ENCODE peak calls at places on chromosomes 3 and 15, in ten cellular contexts. Q is heart left ventricle, B is transverse colon, L is body of pancreas, C is IMR-90, K is ovary, H is uterus, S is adrenal gland, Z is HCT116, V is H1. O is an unnamed sample. For H3K4me1, the result is how much of the 10 kb centered on the place peaks cover.

GRCh38 chr15:40244961-40245523 is 6.2 kb downstream of the PAK6 start:
- DNase-seq in Q (no peak), B (peak), L (peak), C (no peak), K (no peak), H (no peak), S (no peak), Z (no peak), V (no peak), O (no peak)

GRCh38 chr3:85691196-85691595 is 732.4 kb downstream of the CADM2 start:
- DNase-seq in Q (no peak), B (no peak), L (no peak), C (no peak), K (no peak), H (no peak), S (no peak), Z (no peak), V (no peak), O (no peak)

GRCh38 chr3:159586587-159587202 is 401.9 kb upstream of the IL12A start:
- DNase-seq in Q (no peak), B (no peak), L (no peak), C (peak), K (no peak), H (no peak), S (no peak), Z (peak), V (peak), O (no peak)

GRCh38 chr3:42205800-42206514 is 60.0 kb downstream of the CCK start:
- DNase-seq in Q (no peak), B (no peak), L (no peak), C (no peak), K (no peak), H (no peak), S (no peak), Z (no peak), V (no peak), O (no peak)

GRCh38 chr3:99128740-99129505 is 227.4 kb upstream of the DCBLD2 start:
- DNase-seq in Q (no peak), B (no peak), L (no peak), C (peak), K (no peak), H (no peak), S (peak), Z (peak), V (no peak), O (no peak)

GRCh38 chr3:86673981-86674380 is 317.0 kb downstream of the VGLL3 start:
- DNase-seq in Q (no peak), B (no peak), L (no peak), C (no peak), K (no peak), H (no peak), S (no peak), Z (no peak), V (no peak), O (no peak)

GRCh38 chr3:131704084-131704483 is 201.3 kb upstream of the MRPL3 start:
- DNase-seq in Q (no peak), B (no peak), L (no peak), C (no peak), K (no peak), H (no peak), S (no peak), Z (no peak), V (no peak), O (no peak)

GRCh38 chr15:59317211-59317610 is 55.5 kb downstream of the MYO1E start:
- DNase-seq in Q (no peak), B (no peak), L (no peak), C (peak), K (no peak), H (no peak), S (no peak), Z (no peak), V (peak), O (no peak)

GRCh38 chr3:115165266-115165665 is 18.2 kb upstream of the ZBTB20 start:
- DNase-seq in Q (no peak), B (no peak), L (no peak), C (no peak), K (no peak), H (no peak), S (no peak), Z (no peak), V (no peak), O (no peak)

GRCh38 chr3:129690406-129690805 is 83.9 kb upstream of the PLXND1 start:
- DNase-seq in Q (no peak), B (no peak), L (peak), C (peak), K (peak), H (no peak), S (peak), Z (peak), V (no peak), O (peak)

GRCh38 chr15:73781038-73781925 is 28.1 kb upstream of the INSYN1 start:
- DNase-seq in Q (no peak), B (no peak), L (no peak), C (peak), K (no peak), H (no peak), S (peak), Z (no peak), V (peak), O (no peak)

GRCh38 chr3:71647751-71648150 is 64.2 kb upstream of the FOXP1 start:
- DNase-seq in Q (no peak), B (no peak), L (no peak), C (no peak), K (no peak), H (no peak), S (no peak), Z (no peak), V (no peak), O (no peak)

GRCh38 chr15:69540622-69541021 is 88.0 kb downstream of the RPLP1 start:
- DNase-seq in Q (no peak), B (no peak), L (no peak), C (no peak), K (no peak), H (no peak), S (no peak), Z (no peak), V (no peak), O (no peak)

GRCh38 chr3:44939581-44940036 is 36.4 kb downstream of the ZDHHC3 start:
- DNase-seq in Q (no peak), B (no peak), L (no peak), C (peak), K (no peak), H (no peak), S (no peak), Z (no peak), V (no peak), O (no peak)

GRCh38 chr15:99414755-99415731 is 150.7 kb upstream of the MEF2A start:
- DNase-seq in Q (peak), B (no peak), L (no peak), C (no peak), K (no peak), H (no peak), S (no peak), Z (no peak), V (peak), O (peak)

GRCh38 chr15:76963596-76963995 is 31.3 kb upstream of the PSTPIP1 start:
- DNase-seq in Q (no peak), B (no peak), L (peak), C (no peak), K (no peak), H (no peak), S (no peak), Z (no peak), V (no peak), O (no peak)

DNA sequence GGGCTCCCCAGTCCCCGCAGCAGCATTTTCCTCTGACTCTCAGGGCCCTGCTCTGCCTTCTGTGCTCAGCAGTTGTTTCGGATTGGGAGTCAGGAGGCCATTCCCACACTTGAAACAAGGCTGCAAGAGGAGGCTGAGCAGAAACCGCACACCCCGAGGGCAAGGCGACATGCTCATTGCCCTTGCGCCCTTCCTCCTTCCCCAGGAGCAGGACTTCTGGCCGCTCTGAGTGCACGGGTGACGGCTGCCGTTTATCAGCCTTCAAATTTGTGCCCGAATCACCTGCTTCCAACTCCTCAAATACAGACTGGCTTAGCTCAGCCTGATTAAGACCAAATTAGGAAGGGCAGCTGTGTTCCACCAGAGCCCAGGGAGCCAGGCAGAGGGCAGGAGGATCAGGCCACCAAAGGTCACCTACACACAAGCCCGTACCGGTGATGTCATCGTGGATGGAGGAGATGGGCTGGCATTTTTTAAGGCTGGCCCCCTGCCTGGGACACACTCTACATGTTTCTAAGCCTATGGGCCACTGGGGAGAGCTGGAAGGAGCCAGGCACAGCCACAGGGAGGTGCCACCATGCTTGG is 38.1 kb downstream of the TM2D3 start:
- DNase-seq in Q (no peak), B (no peak), L (no peak), C (no peak), K (no peak), H (no peak), S (no peak), Z (no peak), V (no peak), O (no peak)
- H3K4me1 ChIP-seq in Q (under half), B (under half), L (under half), C (under half), K (under half), H (under half), S (under half), Z (under half), V (under half), O (under half)

DNA sequence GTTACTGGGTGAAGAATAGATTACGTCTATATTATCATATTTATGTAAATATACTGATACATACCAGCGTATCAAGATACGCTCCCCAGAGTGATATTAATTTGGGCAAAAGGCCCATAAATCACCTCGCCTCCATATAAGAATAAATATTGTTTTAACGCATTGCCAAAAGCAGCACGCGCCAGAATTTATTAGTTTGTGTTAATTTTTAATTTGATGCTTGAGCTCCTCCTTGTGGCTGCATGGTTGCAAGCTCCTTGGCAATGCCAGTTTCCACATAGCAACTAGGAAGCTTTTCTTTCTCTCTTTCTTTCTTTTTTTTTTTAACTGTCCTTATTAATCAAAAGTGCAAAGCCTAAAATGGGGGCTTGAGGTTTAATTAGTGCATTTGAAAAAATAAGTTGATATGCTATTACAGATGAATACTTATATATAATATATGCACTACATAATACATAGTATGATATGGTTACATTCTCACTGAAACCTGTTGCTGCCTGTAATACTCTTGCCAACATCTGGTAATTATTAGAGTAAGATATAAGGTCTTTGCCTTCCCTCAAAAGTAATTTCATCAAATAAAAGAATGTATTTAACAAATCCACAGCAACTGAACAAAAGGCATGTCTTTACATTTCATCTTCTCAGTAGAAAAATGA is 242.7 kb upstream of the UBE2E2 start:
- DNase-seq in Q (no peak), B (peak), L (peak), C (peak), K (peak), H (peak), S (peak), Z (peak), V (no peak), O (peak)
- H3K4me3 ChIP-seq in Q (no peak), B (no peak), L (no peak), C (no peak), K (no peak), H (no peak), S (no peak), Z (no peak), V (no peak), O (no peak)

DNA sequence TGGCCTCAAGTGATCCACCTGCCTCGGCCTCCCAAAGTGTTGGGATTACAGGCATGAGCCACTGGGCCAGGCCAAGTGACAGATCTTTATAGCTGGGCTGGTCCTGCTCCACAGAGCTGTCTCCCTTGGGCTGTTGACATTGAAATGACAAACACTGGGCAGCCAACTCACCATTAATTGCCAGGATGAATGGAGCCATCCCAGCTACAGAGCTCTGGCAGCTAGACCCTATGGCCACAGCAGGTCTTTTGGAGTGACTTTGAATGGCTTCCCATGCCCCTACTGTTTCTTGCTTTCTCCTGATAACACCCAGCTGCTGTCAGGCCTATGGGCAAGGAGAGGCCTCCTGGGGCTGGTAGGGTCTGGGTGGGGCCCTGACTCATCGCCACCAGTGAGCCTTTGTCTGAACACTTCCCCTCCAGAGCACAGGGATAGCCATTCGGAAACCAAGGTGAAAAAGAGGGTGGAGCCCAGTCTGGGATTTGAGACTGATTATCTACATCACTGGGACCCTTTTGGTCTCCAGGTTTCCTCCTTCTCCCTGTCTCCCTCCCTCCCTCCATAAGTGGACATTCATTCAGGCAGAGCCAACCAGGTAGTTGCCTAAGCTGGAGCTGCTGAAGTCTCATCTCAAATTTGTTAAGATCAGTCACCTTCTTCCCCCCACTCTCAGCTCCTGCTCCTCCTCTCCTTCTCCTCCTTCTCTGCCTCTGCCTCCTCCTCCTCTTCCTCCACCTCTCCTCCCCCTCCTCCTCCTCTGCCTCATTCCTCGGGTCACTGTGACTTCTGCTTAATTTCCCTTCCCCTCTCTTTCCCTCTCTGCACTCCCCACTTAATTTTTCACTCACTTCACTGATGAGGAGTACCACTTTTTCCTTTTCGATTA is 34.0 kb downstream of the BHLHE40 start:
- DNase-seq in Q (no peak), B (peak), L (no peak), C (peak), K (no peak), H (no peak), S (no peak), Z (peak), V (no peak), O (peak)
- TF ChIP-seq POLR2A in Q (no peak), B (no peak), L (no peak), C (no peak), K (no peak), H (no peak), S (no peak), Z (no peak), V (no peak), O (no peak)

DNA sequence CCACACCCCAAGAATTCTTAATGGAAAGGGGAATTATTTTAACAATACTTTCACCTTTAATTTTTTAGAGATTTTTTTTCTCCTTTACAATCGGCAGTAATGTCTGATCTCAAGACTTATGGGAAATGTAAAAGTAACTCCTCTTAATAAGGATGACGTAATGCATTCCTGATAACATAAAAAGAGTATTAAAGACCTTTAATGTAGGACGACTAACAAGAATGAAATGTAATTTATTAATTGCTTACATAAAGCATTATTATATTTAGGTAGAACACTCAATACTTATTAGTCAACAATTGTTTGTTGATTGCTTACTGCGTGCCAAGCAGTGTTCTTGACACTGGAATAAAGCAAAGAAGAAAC is 416.8 kb upstream of the NAALADL2 start:
- DNase-seq in Q (no peak), B (no peak), L (no peak), C (no peak), K (no peak), H (no peak), S (no peak), Z (no peak), V (no peak), O (no peak)
- H3K4me1 ChIP-seq in Q (under half), B (under half), L (under half), C (under half), K (under half), H (under half), S (under half), Z (under half), V (under half), O (under half)

DNA sequence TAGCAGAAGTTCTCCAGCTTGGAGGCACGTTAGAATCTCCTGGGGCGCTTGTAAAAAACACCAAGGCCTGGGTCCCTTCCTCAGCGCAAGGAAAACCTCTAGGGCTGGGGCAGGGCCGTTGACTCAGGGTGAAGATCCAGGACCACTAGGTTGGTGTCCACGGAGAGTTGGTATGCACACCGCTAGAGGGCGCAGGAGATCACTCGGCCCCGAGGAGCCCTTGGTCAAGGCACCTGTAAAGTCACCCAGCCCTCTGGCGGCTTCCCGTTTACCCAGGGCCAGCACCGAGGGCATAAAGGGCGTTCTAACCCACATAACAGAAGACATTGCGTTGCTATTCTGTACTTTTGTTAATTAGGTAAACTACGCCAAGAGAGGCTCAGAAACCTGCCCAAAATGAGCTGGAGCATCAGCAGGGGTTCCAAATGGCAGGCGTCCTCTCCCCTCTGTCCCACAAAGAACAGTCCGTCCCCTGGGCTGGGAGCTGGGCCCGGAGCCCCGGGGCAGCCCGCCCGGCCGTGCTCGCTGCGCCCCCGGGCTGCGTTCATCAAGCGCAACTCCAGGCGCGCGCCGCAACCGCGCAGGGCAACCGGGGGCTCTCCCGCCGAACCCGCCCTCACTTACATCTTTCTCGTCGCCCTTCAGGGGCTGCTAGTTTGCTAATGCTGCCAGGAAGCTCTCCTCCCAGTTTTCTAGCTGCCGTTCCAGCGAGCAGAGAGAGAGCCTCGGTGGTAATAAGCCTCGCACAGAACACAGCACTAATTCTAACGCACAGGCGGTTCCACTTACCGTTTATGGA is 332.1 kb downstream of the ARRDC4 start:
- DNase-seq in Q (no peak), B (peak), L (peak), C (no peak), K (no peak), H (peak), S (peak), Z (peak), V (peak), O (no peak)
- H3K4me3 ChIP-seq in Q (no peak), B (no peak), L (no peak), C (no peak), K (no peak), H (no peak), S (no peak), Z (no peak), V (peak), O (no peak)

DNA sequence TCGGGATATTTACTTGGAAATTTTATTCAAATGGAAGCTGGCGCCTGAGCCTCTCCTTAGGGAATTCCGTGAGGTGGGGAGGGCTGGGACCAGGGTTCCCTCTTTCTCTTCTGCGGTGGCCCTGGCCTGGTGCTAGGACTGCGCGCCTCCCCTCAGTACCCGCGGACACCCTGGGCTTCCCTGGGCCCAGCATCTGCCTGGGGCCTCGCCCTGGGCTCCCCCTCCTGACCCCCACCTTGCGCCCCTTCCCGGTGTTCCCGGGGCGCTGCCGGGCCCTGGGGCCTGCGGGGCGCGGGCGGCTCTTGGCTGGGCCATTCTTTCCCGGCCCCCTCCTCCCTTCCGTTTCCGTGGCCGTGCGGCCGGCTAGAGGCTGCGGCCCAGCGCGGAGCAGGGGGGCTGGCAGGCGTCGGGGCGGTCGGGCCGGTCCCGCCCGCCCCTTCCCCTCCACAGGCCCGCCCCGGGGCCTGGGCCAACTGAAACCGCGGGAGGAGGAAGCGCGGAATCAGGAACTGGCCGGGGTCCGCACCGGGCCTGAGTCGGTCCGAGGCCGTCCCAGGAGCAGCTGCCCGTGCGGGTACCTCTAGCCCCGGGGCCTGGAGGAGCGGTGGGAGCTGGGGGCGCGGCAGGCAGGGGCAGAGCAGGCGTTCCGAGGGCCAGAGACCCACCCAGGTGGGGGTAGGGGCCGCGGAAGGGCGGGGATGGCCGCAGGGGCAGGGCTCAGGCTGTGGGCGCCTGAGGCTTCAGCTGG is at the start of gene FES:
- DNase-seq in Q (peak), B (peak), L (peak), C (peak), K (peak), H (peak), S (peak), Z (no peak), V (peak), O (peak)
- TF ChIP-seq POLR2A in Q (no peak), B (peak), L (peak), C (no peak), K (peak), H (peak), S (peak), Z (no peak), V (no peak), O (peak)